ENCODE peak calls at places on chromosomes 16 and 17, in ten cellular contexts. J is uterus, C is AG04450, D is COR-L47, V is anterior cingulate cortex, X is GM03348, U is H7, B is EH, G is HAP-1, Q is brain microvascular endothelial cell. E is an unnamed sample.

GRCh38 chr17:30228011-30228410 is 7.5 kb downstream of the SLC6A4 start:
- DNase-seq in Q (no peak), J (no peak), D (no peak), U (no peak), B (no peak), G (no peak), X (no peak), C (no peak), V (no peak), E (no peak)

GRCh38 chr16:75908718-75909117 is 182.4 kb upstream of the CPHXL start:
- DNase-seq in C (no peak), D (no peak), G (no peak), V (no peak), X (no peak), B (no peak), Q (no peak), J (no peak), U (no peak), E (no peak)

GRCh38 chr16:30907064-30907463 is 10.7 kb downstream of the CTF1 start:
- DNase-seq in J (no peak), V (no peak), B (no peak), D (no peak), Q (no peak), X (no peak), G (no peak), C (no peak), U (no peak), E (no peak)

GRCh38 chr16:67820608-67821259 is 14.0 kb downstream of the TSNAXIP1 start:
- DNase-seq in Q (no peak), J (no peak), U (no peak), C (no peak), X (no peak), D (no peak), B (no peak), G (no peak), V (no peak), E (no peak)

GRCh38 chr17:31610301-31610910 is 218.9 kb downstream of the RAB11FIP4 start:
- DNase-seq in G (peak), V (peak), U (peak), B (no peak), J (no peak), X (no peak), C (no peak), Q (no peak), D (no peak), E (no peak)

GRCh38 chr16:23929237-23929636 is 93.5 kb downstream of the PRKCB start:
- DNase-seq in B (no peak), V (no peak), D (no peak), Q (no peak), X (no peak), G (no peak), U (no peak), C (no peak), J (no peak), E (no peak)

GRCh38 chr17:45051060-45051719 is at the start of gene DCAKD:
- DNase-seq in B (peak), C (peak), D (peak), X (peak), Q (peak), J (peak), G (peak), U (peak), V (peak), E (peak)

GRCh38 chr17:15303293-15303692 is 38.1 kb downstream of the TEKT3 start:
- DNase-seq in U (no peak), C (no peak), X (no peak), B (no peak), V (no peak), Q (no peak), J (no peak), G (no peak), D (no peak), E (no peak)

GRCh38 chr17:413016-413350 is 60.4 kb upstream of the RPH3AL start:
- DNase-seq in C (no peak), J (no peak), D (no peak), Q (no peak), B (no peak), V (no peak), G (no peak), X (no peak), U (no peak), E (no peak)

GRCh38 chr17:42751628-42752027 is 6.8 kb upstream of the EZH1 start:
- DNase-seq in C (no peak), U (no peak), J (no peak), D (no peak), B (peak), G (no peak), Q (peak), V (no peak), X (no peak), E (no peak)

GRCh38 chr17:50173335-50173941 is 7.6 kb downstream of the SGCA start:
- DNase-seq in C (no peak), Q (peak), X (peak), G (no peak), D (no peak), B (peak), U (peak), V (no peak), J (peak), E (no peak)

GRCh38 chr17:9612016-9612415 is 33.3 kb upstream of the USP43 start:
- DNase-seq in U (no peak), Q (no peak), V (no peak), X (no peak), C (no peak), B (no peak), G (no peak), J (no peak), D (no peak), E (no peak)